ENCODE peak calls at places on chromosomes 13 and 19, in six cellular contexts. E is lung, G is colonic mucosa, F is GM12865, C is AG04450, A is GM23338. R is an unnamed sample.

GRCh38 chr13:28531195-28531955 is 36.4 kb upstream of the FLT1 start:
- DNase-seq in E (no peak), G (peak; percentile 33), F (no peak), C (no peak), A (peak; percentile 89), R (peak; percentile 48)

GRCh38 chr13:102608944-102609343 is 12.2 kb downstream of the TPP2 start:
- DNase-seq in E (no peak), G (no peak), F (no peak), C (no peak), A (no peak), R (no peak)

GRCh38 chr13:75818181-75819110 is 182.3 kb downstream of the LMO7 start:
- DNase-seq in E (no peak), G (no peak), F (no peak), C (no peak), A (no peak), R (no peak)

GRCh38 chr13:67230774-67231480 is 791 bp upstream of the PCDH9 start:
- DNase-seq in E (peak; percentile 55), G (peak; percentile 41), F (peak; percentile 36), C (peak; percentile 23), A (peak; percentile 72), R (peak; percentile 39)

GRCh38 chr13:113793718-113794085 is 34.7 kb downstream of the TMEM255B start:
- DNase-seq in E (no peak), G (no peak), F (no peak), C (no peak), A (no peak), R (no peak)

GRCh38 chr13:80096383-80096782 is 244.5 kb downstream of the SPRY2 start:
- DNase-seq in E (no peak), G (no peak), F (no peak), C (no peak), A (no peak), R (no peak)

GRCh38 chr19:31380854-31381253 is 31.6 kb upstream of the TSHZ3 start:
- DNase-seq in E (no peak), G (no peak), F (no peak), C (no peak), A (no peak), R (no peak)

GRCh38 chr13:73416093-73416492 is 357.3 kb downstream of the KLF5 start:
- DNase-seq in E (no peak), G (no peak), F (no peak), C (no peak), A (no peak), R (no peak)

GRCh38 chr19:38670921-38671398 is 23.5 kb downstream of the ACTN4 start:
- DNase-seq in E (no peak), G (no peak), F (no peak), C (no peak), A (no peak), R (no peak)

GRCh38 chr19:35533822-35534521 is 716 bp downstream of the GAPDHS start:
- DNase-seq in E (no peak), G (no peak), F (peak; percentile 59), C (no peak), A (peak; percentile 82), R (peak; percentile 49)

GRCh38 chr19:13502231-13502630 is 4.0 kb downstream of the CACNA1A start:
- DNase-seq in E (no peak), G (no peak), F (no peak), C (no peak), A (no peak), R (no peak)

GRCh38 chr13:81990652-81991051 is 1649.7 kb upstream of the SPRY2 start:
- DNase-seq in E (no peak), G (no peak), F (no peak), C (no peak), A (peak; percentile 63), R (no peak)

GRCh38 chr19:17948474-17948966 is 15.7 kb downstream of the CCDC124 start:
- DNase-seq in E (no peak), G (no peak), F (no peak), C (no peak), A (peak; percentile 82), R (no peak)

GRCh38 chr13:34942732-34943674 is 933 bp downstream of the NBEA start:
- DNase-seq in E (no peak), G (peak; percentile 27), F (peak; percentile 11), C (no peak), A (peak; percentile 78), R (peak; percentile 37)

GRCh38 chr19:5472303-5472702 is 17.1 kb downstream of the ZNRF4 start:
- DNase-seq in E (no peak), G (no peak), F (no peak), C (no peak), A (no peak), R (no peak)

GRCh38 chr19:31316201-31316951 is 32.9 kb downstream of the TSHZ3 start:
- DNase-seq in E (no peak), G (no peak), F (no peak), C (no peak), A (peak; percentile 59), R (peak; percentile 31)

GRCh38 chr13:48151766-48152165 is 56.9 kb upstream of the MED4 start:
- DNase-seq in E (no peak), G (no peak), F (no peak), C (no peak), A (no peak), R (no peak)

GRCh38 chr13:101698400-101698799 is 245.9 kb downstream of the ITGBL1 start:
- DNase-seq in E (no peak), G (no peak), F (no peak), C (no peak), A (no peak), R (no peak)

GRCh38 chr13:29556742-29557141 is 38.7 kb downstream of the SLC7A1 start:
- DNase-seq in E (no peak), G (no peak), F (no peak), C (no peak), A (no peak), R (no peak)

GRCh38 chr13:37526710-37527446 is 71.7 kb downstream of the POSTN start:
- DNase-seq in E (no peak), G (no peak), F (no peak), C (no peak), A (no peak), R (no peak)

GRCh38 chr13:80802946-80803345 is 462.0 kb upstream of the SPRY2 start:
- DNase-seq in E (no peak), G (no peak), F (no peak), C (no peak), A (peak; percentile 11), R (no peak)

GRCh38 chr19:41862445-41862986 is 2.5 kb downstream of the RPS19 start:
- DNase-seq in E (no peak), G (no peak), F (peak; percentile 32), C (no peak), A (no peak), R (no peak)

GRCh38 chr19:41863209-41863931 is 3.3 kb downstream of the RPS19 start:
- DNase-seq in E (no peak), G (no peak), F (peak; percentile 9), C (no peak), A (no peak), R (no peak)

GRCh38 chr19:41861846-41862245 is 1.8 kb downstream of the RPS19 start:
- DNase-seq in E (no peak), G (no peak), F (no peak), C (no peak), A (no peak), R (no peak)

GRCh38 chr19:41866284-41866683 is 6.2 kb downstream of the RPS19 start:
- DNase-seq in E (no peak), G (no peak), F (no peak), C (no peak), A (no peak), R (no peak)

DNA sequence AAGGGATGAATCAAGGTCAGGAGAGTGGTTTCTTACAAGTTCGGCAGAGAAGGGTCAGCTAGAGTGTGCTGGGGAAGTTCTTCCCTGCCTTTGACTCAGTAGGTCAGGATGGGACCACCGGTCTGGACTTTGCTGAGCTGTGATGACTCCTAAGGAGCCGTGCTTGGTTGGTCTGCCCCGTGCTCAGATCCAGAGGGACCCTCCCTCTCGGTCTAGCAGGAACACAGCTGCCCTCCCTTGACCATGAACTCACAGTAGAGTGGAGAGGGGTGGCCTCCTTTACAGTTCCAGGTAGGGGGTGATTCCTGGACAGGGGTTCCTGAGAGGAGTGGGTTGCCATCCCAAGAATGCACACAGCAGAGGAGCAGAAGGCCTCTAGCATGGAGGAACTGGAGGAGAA is 4.3 kb downstream of the RPS19 start:
- DNase-seq in E (no peak), G (no peak), F (no peak), C (no peak), A (no peak), R (no peak)
- H3K4me3 ChIP-seq in E (no peak overlapping the region), G (no peak overlapping the region), F (peak overlapping the region; percentile 8), C (no peak overlapping the region), A (peak overlapping the region; percentile 24), R (no peak overlapping the region)

GRCh38 chr13:106591299-106591698 is 23.4 kb upstream of the ARGLU1 start:
- DNase-seq in E (no peak), G (no peak), F (no peak), C (no peak), A (no peak), R (no peak)
- H3K4me3 ChIP-seq in E (no peak overlapping the region), G (no peak overlapping the region), F (no peak overlapping the region), C (no peak overlapping the region), A (no peak overlapping the region), R (no peak overlapping the region)

DNA sequence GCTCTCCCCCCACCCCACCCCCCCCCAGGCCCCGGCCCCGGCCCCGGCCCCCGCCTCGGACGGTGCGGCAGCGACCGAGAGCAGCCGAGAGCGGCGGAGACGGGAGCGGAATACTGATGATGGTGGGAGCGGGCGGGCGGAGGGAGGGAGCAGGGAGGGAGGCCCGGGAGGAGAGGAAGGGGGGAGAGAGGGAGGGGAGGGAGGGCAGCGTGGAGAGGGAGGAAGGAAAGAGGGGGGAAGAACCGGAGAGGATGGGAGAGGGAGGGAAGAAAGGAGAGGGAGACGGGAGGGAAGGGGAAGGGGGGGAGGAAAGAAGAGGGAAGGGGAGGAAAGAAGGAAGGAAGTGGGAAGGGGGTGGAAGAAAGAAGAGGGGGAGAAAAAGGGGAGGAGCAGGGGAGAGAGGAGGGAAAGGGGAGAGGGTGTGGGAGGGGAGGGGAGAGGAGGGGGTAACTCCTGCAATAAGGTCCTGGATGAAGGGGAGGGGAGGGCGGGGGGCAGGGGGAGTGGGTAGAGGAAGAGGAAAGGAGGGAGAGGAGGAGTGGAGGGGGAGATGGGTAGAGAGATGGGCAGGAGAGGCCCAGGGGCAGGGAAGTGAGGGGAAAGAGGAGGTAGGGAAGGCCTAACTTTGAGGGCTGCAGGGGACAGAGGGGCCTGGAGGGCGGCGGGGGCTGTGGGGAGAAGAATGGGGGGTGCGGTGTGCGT is at the start of gene LRRC4B:
- DNase-seq in E (no peak), G (no peak), F (no peak), C (no peak), A (peak; percentile 85), R (no peak)
- H3K4me3 ChIP-seq in E (no peak within 1 kb of the TSS), G (no peak within 1 kb of the TSS), F (no peak within 1 kb of the TSS), C (no peak within 1 kb of the TSS), A (peak within 1 kb of the TSS; percentile 62), R (peak within 1 kb of the TSS; percentile 34)

DNA sequence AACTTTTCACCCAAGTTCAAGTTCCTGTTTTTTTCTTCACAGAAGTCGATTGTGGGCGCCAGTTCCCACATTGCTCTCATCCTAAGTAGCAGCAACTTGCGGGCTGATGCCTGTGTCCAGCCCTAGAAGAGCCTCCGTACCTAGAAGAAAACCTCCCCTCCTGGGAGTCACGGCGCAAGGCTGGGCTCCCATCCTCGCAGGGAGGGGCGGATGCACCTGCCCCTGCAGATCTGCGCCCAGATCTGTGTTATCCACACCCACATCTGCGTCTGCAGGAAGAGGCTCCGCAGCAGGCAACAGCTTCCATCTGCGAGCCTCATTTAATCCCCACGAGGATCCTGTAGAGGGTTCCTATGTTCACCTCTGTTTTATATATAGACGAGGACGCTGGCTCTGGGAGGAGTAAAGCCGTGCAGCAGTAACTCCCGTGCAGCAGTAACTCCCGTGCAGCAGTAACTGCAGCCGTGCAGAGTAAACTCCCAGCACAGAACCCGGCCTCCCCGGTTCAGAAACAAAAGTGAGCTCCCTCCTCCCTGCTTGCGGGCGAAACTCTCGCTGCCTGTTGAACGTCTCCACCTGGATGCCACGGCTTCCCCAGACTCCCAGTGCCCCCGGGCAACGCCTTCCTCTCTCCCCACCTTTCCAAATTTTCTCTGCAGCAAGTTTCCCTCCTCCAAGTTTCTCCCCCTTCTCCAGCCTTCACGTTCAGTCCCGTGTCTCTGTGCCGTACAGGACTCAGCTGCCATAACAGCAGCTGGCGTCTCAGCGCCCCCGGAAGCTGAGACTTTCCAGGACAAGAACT is 23.5 kb upstream of the LAIR1 start:
- DNase-seq in E (no peak), G (peak; percentile 22), F (peak; percentile 79), C (no peak), A (peak; percentile 33), R (peak; percentile 27)
- H3K4me3 ChIP-seq in E (no peak overlapping the region), G (peak overlapping the region; percentile 15), F (peak overlapping the region; percentile 44), C (peak overlapping the region; percentile 36), A (peak overlapping the region; percentile 45), R (no peak overlapping the region)